ENCODE peak calls at places on chromosomes 12 and 14, in six cellular contexts. O is left cardiac atrium; L is activated CD4-positive, CD25-positive, alpha-beta regulatory T cell treated with anti-CD3 and anti-CD28 coated beads, Interleukin-2, amount 50 U/mL, for 24 hours; B is activated T-helper 17 cell treated with anti-CD3 and anti-CD28 coated beads, Interleukin-2, amount 50 U/mL, for 72 hours; J is thoracic aorta; N is gastroesophageal sphincter. X is an unnamed sample.

GRCh38 chr12:54428050-54429013 is 9.3 kb upstream of the ITGA5 start:
- ATAC-seq in N (no peak), J (peak; percentile 49), L (no peak), O (peak; percentile 21), B (peak; percentile 54), X (no peak)

GRCh38 chr14:89411976-89412375 is 5.1 kb downstream of the FOXN3 start:
- ATAC-seq in J (no peak), O (no peak), N (no peak), L (no peak), B (no peak), X (no peak)

GRCh38 chr12:98198261-98198982 is 317.0 kb upstream of the TMPO start:
- ATAC-seq in L (no peak), B (no peak), J (no peak), O (no peak), N (no peak), X (no peak)

GRCh38 chr12:89935850-89936249 is 227.2 kb upstream of the ATP2B1 start:
- ATAC-seq in B (peak; percentile 90), J (no peak), O (no peak), L (peak; percentile 52), N (no peak), X (peak; percentile 91)

GRCh38 chr14:78005325-78005724 is 164.8 kb upstream of the NRXN3 start:
- ATAC-seq in J (no peak), B (peak; percentile 38), L (peak; percentile 30), O (no peak), N (no peak), X (peak; percentile 47)

GRCh38 chr14:95953111-95953724 is 76.6 kb downstream of the TUNAR start:
- ATAC-seq in J (no peak), O (no peak), L (no peak), N (no peak), B (no peak), X (no peak)

GRCh38 chr14:61342941-61343340 is 21.6 kb downstream of the PRKCH start:
- ATAC-seq in O (no peak), J (no peak), B (peak; percentile 14), L (no peak), N (no peak), X (no peak)

GRCh38 chr12:104171785-104172563 is 34.0 kb upstream of the NFYB start:
- ATAC-seq in L (no peak), O (peak; percentile 23), J (no peak), N (no peak), B (no peak), X (no peak)

GRCh38 chr14:52824479-52824878 is 33.1 kb upstream of the GNPNAT1 start:
- ATAC-seq in B (peak; percentile 38), O (no peak), J (no peak), L (no peak), N (no peak), X (no peak)

GRCh38 chr12:42446761-42447160 is 120.8 kb downstream of the PPHLN1 start:
- ATAC-seq in O (no peak), L (no peak), J (no peak), N (no peak), B (no peak), X (no peak)

GRCh38 chr14:24900281-24900868 is 149.6 kb downstream of the STXBP6 start:
- ATAC-seq in J (no peak), B (no peak), L (no peak), O (peak; percentile 87), N (peak; percentile 82), X (no peak)

GRCh38 chr12:94674835-94675234 is 24.5 kb upstream of the TMCC3 start:
- ATAC-seq in N (peak; percentile 67), J (no peak), O (peak; percentile 24), B (no peak), L (no peak), X (no peak)

GRCh38 chr14:54686219-54686870 is 119.4 kb downstream of the SAMD4A start:
- ATAC-seq in B (no peak), N (peak; percentile 65), J (peak; percentile 68), O (peak; percentile 72), L (no peak), X (no peak)

GRCh38 chr12:127280393-127281275 is 986.3 kb upstream of the TMEM132C start:
- ATAC-seq in O (no peak), J (no peak), B (peak; percentile 81), L (peak; percentile 49), N (no peak), X (no peak)

GRCh38 chr14:100541621-100542560 is 45.3 kb downstream of the BEGAIN start:
- ATAC-seq in J (no peak), N (no peak), O (no peak), L (no peak), B (no peak), X (no peak)

GRCh38 chr14:105461903-105462302 is 12.7 kb upstream of the CRIP2 start:
- ATAC-seq in J (no peak), O (no peak), L (no peak), N (no peak), B (no peak), X (no peak)

GRCh38 chr12:76259660-76260389 is 88.4 kb downstream of the BBS10 start:
- ATAC-seq in J (no peak), B (no peak), L (no peak), O (no peak), N (peak; percentile 69), X (no peak)

X was measured in stimulated activated memory B cell treated with anti-CD40 and anti-IgM and Interleukin-4, amounts not matched to agents 10 μg/mL and 1 μg/mL and 100 μg/mL, for 72 hours.